ENCODE peak calls at places on chromosomes 5 and 9, in eight cellular contexts. I is brain microvascular endothelial cell, N is AG04449, Q is suprapubic skin, G is stomach, P is fibroblast of pulmonary artery, S is neural crest cell, J is cardiac muscle cell. K is an unnamed sample.
A peak's percentile ranks its signal among the peaks of the same experiment; 100 is the strongest.

GRCh38 chr5:6372251-6373080 is 5.9 kb downstream of the MED10 start:
- DNase-seq in I (no peak), N (no peak), Q (no peak), G (no peak), P (peak; percentile 3), S (no peak), J (no peak), K (no peak)

GRCh38 chr5:19554524-19554923 is 433.5 kb downstream of the CDH18 start:
- DNase-seq in I (no peak), N (no peak), Q (no peak), G (no peak), P (no peak), S (no peak), J (no peak), K (no peak)

GRCh38 chr5:66987949-66988838 is 208.4 kb downstream of the CD180 start:
- DNase-seq in I (no peak), N (no peak), Q (no peak), G (no peak), P (peak; percentile 54), S (no peak), J (peak; percentile 53), K (no peak)

GRCh38 chr9:81585191-81585763 is 104.1 kb downstream of the TLE1 start:
- DNase-seq in I (no peak), N (no peak), Q (no peak), G (no peak), P (no peak), S (no peak), J (no peak), K (no peak)

GRCh38 chr5:127757576-127757975 is 54.4 kb downstream of the CCDC192 start:
- DNase-seq in I (peak; percentile 72), N (no peak), Q (no peak), G (peak; percentile 35), P (peak; percentile 87), S (no peak), J (peak; percentile 74), K (no peak)

GRCh38 chr5:119458911-119459632 is 6.8 kb downstream of the HSD17B4 start:
- DNase-seq in I (no peak), N (no peak), Q (no peak), G (no peak), P (no peak), S (no peak), J (no peak), K (no peak)

GRCh38 chr9:74777136-74777879 is 110.4 kb downstream of the TRPM6 start:
- DNase-seq in I (peak; percentile 57), N (no peak), Q (peak; percentile 70), G (peak; percentile 69), P (peak; percentile 75), S (peak; percentile 73), J (peak; percentile 72), K (no peak)

GRCh38 chr5:41856644-41857491 is 13.4 kb downstream of the OXCT1 start:
- DNase-seq in I (peak; percentile 66), N (no peak), Q (no peak), G (no peak), P (peak; percentile 87), S (peak; percentile 44), J (peak; percentile 83), K (no peak)

GRCh38 chr5:172800088-172800551 is 29.1 kb upstream of the DUSP1 start:
- DNase-seq in I (peak; percentile 98), N (peak; percentile 91), Q (peak; percentile 83), G (peak; percentile 58), P (peak; percentile 96), S (no peak), J (peak; percentile 95), K (no peak)

GRCh38 chr9:76883341-76883740 is 22.6 kb downstream of the PRUNE2 start:
- DNase-seq in I (no peak), N (no peak), Q (no peak), G (no peak), P (no peak), S (no peak), J (no peak), K (no peak)

GRCh38 chr5:161921781-161922180 is 73.9 kb downstream of the GABRA1 start:
- DNase-seq in I (no peak), N (no peak), Q (no peak), G (no peak), P (no peak), S (no peak), J (no peak), K (no peak)

DNA sequence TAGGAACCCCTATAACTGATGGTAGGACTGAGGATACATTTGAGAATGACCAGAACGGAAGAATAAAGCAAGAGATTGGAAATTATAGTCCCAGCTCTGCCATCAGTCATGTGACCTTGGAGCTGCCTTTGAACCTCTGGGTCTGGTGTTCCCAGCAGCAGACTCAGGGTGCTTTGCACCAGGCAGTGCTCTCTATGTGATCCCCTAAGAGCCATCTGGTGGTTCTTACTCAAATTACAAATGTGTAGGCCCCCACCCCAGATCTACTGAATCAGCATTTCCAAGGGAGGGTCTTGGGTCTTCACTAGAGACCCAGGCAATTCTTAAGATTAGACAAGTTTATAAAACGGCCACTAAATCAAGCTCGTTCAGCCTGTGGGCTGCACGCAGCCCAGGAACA is 40.2 kb upstream of the PRDM12 start:
- DNase-seq in I (no peak), N (no peak), Q (no peak), G (no peak), P (no peak), S (no peak), J (no peak), K (no peak)
- TF ChIP-seq CTCF in I (no peak), N (no peak), Q (no peak), G (no peak), P (no peak), S (no peak), J (no peak), K (no peak)

GRCh38 chr5:158351485-158352140 is 492.7 kb upstream of the CLINT1 start:
- DNase-seq in I (no peak), N (no peak), Q (no peak), G (no peak), P (no peak), S (no peak), J (no peak), K (no peak)
- TF ChIP-seq CTCF in I (no peak), N (no peak), Q (no peak), G (no peak), P (no peak), S (no peak), J (no peak), K (no peak)

GRCh38 chr9:100489836-100490235 is 16.9 kb downstream of the TMEFF1 start:
- DNase-seq in I (no peak), N (no peak), Q (no peak), G (no peak), P (no peak), S (no peak), J (no peak), K (no peak)

GRCh38 chr9:100488171-100488570 is 15.2 kb downstream of the TMEFF1 start:
- DNase-seq in I (no peak), N (no peak), Q (no peak), G (no peak), P (no peak), S (no peak), J (no peak), K (no peak)

GRCh38 chr9:100498592-100498991 is 25.6 kb downstream of the TMEFF1 start:
- DNase-seq in I (no peak), N (no peak), Q (no peak), G (no peak), P (peak; percentile 53), S (no peak), J (peak; percentile 44), K (no peak)

DNA sequence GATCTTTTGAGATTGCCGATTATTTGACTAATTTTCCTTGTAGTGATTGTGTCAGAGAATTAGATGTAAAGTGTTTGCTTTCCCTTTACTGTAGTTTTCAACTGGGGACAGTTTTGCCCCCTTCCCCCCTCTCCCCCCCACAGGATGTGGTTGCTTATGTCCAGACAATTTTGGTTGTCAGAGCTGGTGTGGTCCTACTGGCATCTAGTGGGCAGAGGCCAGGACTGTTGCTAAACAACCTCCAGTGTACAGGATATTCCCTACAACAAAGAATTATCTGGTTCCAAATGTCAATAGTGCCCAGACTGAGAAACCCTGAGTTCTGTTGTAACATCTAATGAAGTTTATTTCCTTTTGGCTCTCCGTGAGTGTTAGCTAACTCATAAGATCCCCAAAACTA is 20.0 kb downstream of the TMEFF1 start:
- DNase-seq in I (no peak), N (no peak), Q (no peak), G (no peak), P (peak; percentile 47), S (no peak), J (peak; percentile 63), K (no peak)
- TF ChIP-seq CTCF in I (peak; percentile 56), N (peak; percentile 11), Q (no peak), G (no peak), P (peak; percentile 19), S (no peak), J (peak; percentile 32), K (no peak)

GRCh38 chr5:139689631-139690384 is 41.7 kb downstream of the CXXC5 start:
- DNase-seq in I (no peak), N (no peak), Q (no peak), G (peak; percentile 74), P (peak; percentile 63), S (no peak), J (peak; percentile 62), K (no peak)
- TF ChIP-seq CTCF in I (peak; percentile 74), N (peak; percentile 38), Q (peak; percentile 43), G (no peak), P (peak; percentile 68), S (no peak), J (peak; percentile 60), K (peak; percentile 28)

K was measured in type B pancreatic cell.